ENCODE peak calls at places on chromosomes 6 and 20, in seven cellular contexts. E is cardiac fibroblast, W is T1000, F is fibroblast of mammary gland, Q is mucosa of descending colon, B is NCI-H1092 treated with DMSO at 0.1 percent for 48 hours, P is HFFc6. G is an unnamed sample.

GRCh38 chr6:156515242-156515641 is 261.9 kb upstream of the ARID1B start:
- DNase-seq in B (no peak), W (no peak), Q (no peak), F (no peak), E (no peak), P (no peak), G (no peak)

GRCh38 chr6:139595183-139595582 is 220.7 kb upstream of the CITED2 start:
- DNase-seq in Q (no peak), B (no peak), F (peak; percentile 43), P (peak; percentile 45), E (peak; percentile 29), W (no peak), G (peak; percentile 35)

GRCh38 chr6:293185-294174 is 1.2 kb downstream of the DUSP22 start:
- DNase-seq in W (no peak), Q (peak; percentile 67), F (peak; percentile 30), P (no peak), B (no peak), E (peak; percentile 38), G (peak; percentile 5)

GRCh38 chr6:99821164-99821563 is 172.9 kb downstream of the MCHR2 start:
- DNase-seq in P (no peak), B (no peak), E (no peak), W (no peak), Q (peak; percentile 44), F (no peak), G (no peak)

GRCh38 chr6:167840526-167841179 is 13.9 kb downstream of the AFDN start:
- DNase-seq in Q (no peak), W (no peak), B (no peak), P (no peak), E (no peak), F (no peak), G (no peak)

GRCh38 chr20:17785007-17785406 is 85.2 kb downstream of the BANF2 start:
- DNase-seq in F (no peak), B (no peak), E (no peak), Q (no peak), P (no peak), W (no peak), G (no peak)

GRCh38 chr20:36777152-36777551 is 3.6 kb upstream of the DSN1 start:
- DNase-seq in P (no peak), E (no peak), F (no peak), Q (no peak), W (no peak), B (no peak), G (no peak)

GRCh38 chr6:35500782-35501181 is 3.9 kb upstream of the TEAD3 start:
- DNase-seq in E (peak; percentile 52), W (peak; percentile 12), B (no peak), P (peak; percentile 55), F (peak; percentile 74), Q (no peak), G (peak; percentile 73)

GRCh38 chr20:3000852-3001523 is 42.4 kb upstream of the GNRH2 start:
- DNase-seq in W (no peak), P (peak; percentile 66), B (peak; percentile 33), Q (no peak), F (peak; percentile 80), E (peak; percentile 75), G (peak; percentile 58)

GRCh38 chr6:48919555-48919954 is 543.5 kb downstream of the MMUT start:
- DNase-seq in F (no peak), B (no peak), Q (no peak), W (no peak), P (no peak), E (no peak), G (no peak)

GRCh38 chr20:63944078-63944941 is 11.9 kb downstream of the UCKL1 start:
- DNase-seq in B (no peak), F (no peak), E (no peak), Q (peak; percentile 37), W (no peak), P (no peak), G (no peak)

GRCh38 chr20:58645277-58645968 is 5.7 kb upstream of the STX16 start:
- DNase-seq in Q (no peak), E (peak; percentile 80), W (no peak), F (peak; percentile 86), P (no peak), B (no peak), G (no peak)

GRCh38 chr6:72530750-72531149 is 91.1 kb upstream of the KCNQ5 start:
- DNase-seq in E (no peak), B (no peak), Q (no peak), P (no peak), W (no peak), F (no peak), G (no peak)

GRCh38 chr6:12595161-12595792 is 121.3 kb upstream of the PHACTR1 start:
- DNase-seq in Q (no peak), B (no peak), E (peak; percentile 61), F (peak; percentile 59), P (peak; percentile 71), W (no peak), G (peak; percentile 52)

GRCh38 chr20:21708738-21709534 is 3.5 kb downstream of the PAX1 start:
- DNase-seq in E (no peak), P (no peak), Q (no peak), B (no peak), F (no peak), W (no peak), G (no peak)

GRCh38 chr6:129812145-129812777 is 48.9 kb downstream of the TMEM244 start:
- DNase-seq in E (peak; percentile 4), B (no peak), F (no peak), Q (no peak), P (no peak), W (no peak), G (no peak)

GRCh38 chr6:73036689-73037088 is 188.6 kb downstream of the KHDC1L start:
- DNase-seq in W (no peak), F (no peak), P (no peak), B (no peak), E (no peak), Q (no peak), G (no peak)

GRCh38 chr20:22575087-22575721 is 9.2 kb downstream of the FOXA2 start:
- DNase-seq in E (peak; percentile 11), P (no peak), B (peak; percentile 14), W (no peak), F (no peak), Q (no peak), G (no peak)

GRCh38 chr20:64113796-64114355 is 6.5 kb upstream of the NPBWR2 start:
- DNase-seq in Q (no peak), P (no peak), B (no peak), W (no peak), F (no peak), E (no peak), G (no peak)

GRCh38 chr6:143110996-143111395 is 50.3 kb downstream of the AIG1 start:
- DNase-seq in F (peak; percentile 72), P (peak; percentile 10), E (peak; percentile 51), W (no peak), B (no peak), Q (no peak), G (peak; percentile 48)

GRCh38 chr20:54606384-54606783 is 131.0 kb downstream of the DOK5 start:
- DNase-seq in E (no peak), B (no peak), F (no peak), Q (no peak), P (no peak), W (no peak), G (no peak)

GRCh38 chr20:10783660-10784336 is 110.0 kb upstream of the JAG1 start:
- DNase-seq in E (no peak), B (no peak), F (no peak), Q (no peak), W (no peak), P (no peak), G (no peak)

GRCh38 chr6:17219098-17219497 is 62.1 kb upstream of the RBM24 start:
- DNase-seq in W (no peak), F (no peak), P (no peak), Q (no peak), B (no peak), E (no peak), G (no peak)

GRCh38 chr20:53883098-53883762 is 187.2 kb downstream of the BCAS1 start:
- DNase-seq in B (no peak), E (peak; percentile 72), F (peak; percentile 93), P (peak; percentile 68), Q (no peak), W (peak; percentile 78), G (peak; percentile 73)

GRCh38 chr6:34768148-34768547 is 10.8 kb downstream of the SNRPC start:
- DNase-seq in W (no peak), B (no peak), F (no peak), E (no peak), P (no peak), Q (no peak), G (no peak)

GRCh38 chr20:36446557-36446956 is 94.8 kb upstream of the MYL9 start:
- DNase-seq in W (no peak), Q (no peak), F (no peak), P (no peak), B (no peak), E (no peak), G (no peak)

GRCh38 chr20:55792049-55792448 is 213.3 kb downstream of the CBLN4 start:
- DNase-seq in E (no peak), W (no peak), P (no peak), B (no peak), F (no peak), Q (no peak), G (no peak)

GRCh38 chr6:3553254-3553653 is 96.4 kb upstream of the SLC22A23 start:
- DNase-seq in P (no peak), E (no peak), W (no peak), Q (no peak), F (no peak), B (no peak), G (no peak)